ENCODE peak calls at places on chromosomes 6 and 20, in five cellular contexts. One of them, this sample, is unnamed.

GRCh38 chr20:32522775-32523612 is 62.1 kb downstream of the NOL4L start:
- ATAC-seq in activated CD8-positive, alpha-beta memory T cell treated with anti-CD3 and anti-CD28 coated beads, Interleukin-2, amount 10 ng/mL, durations not matched to agents 7 days and 5 days: no peak
- ATAC-seq in stimulated activated effector memory CD8-positive, alpha-beta T cell treated with anti-CD3 and anti-CD28 coated beads, Interleukin-12 subunit alpha, Interleukin-12 subunit beta, amount 100 ng/mL, for 72 hours: peak
- ATAC-seq in Right ventricle myocardium superior: no peak
- ATAC-seq in aorta: no peak
- ATAC-seq in this sample: no peak

GRCh38 chr6:63537959-63538300 is 34.4 kb upstream of the LOC128125822 start:
- ATAC-seq in Right ventricle myocardium superior: no peak
- ATAC-seq in activated CD8-positive, alpha-beta memory T cell treated with anti-CD3 and anti-CD28 coated beads, Interleukin-2, amount 10 ng/mL, durations not matched to agents 7 days and 5 days: no peak
- ATAC-seq in aorta: no peak
- ATAC-seq in stimulated activated effector memory CD8-positive, alpha-beta T cell treated with anti-CD3 and anti-CD28 coated beads, Interleukin-12 subunit alpha, Interleukin-12 subunit beta, amount 100 ng/mL, for 72 hours: no peak
- ATAC-seq in this sample: no peak

GRCh38 chr20:62500237-62500864 is 24.6 kb upstream of the GATA5 start:
- ATAC-seq in stimulated activated effector memory CD8-positive, alpha-beta T cell treated with anti-CD3 and anti-CD28 coated beads, Interleukin-12 subunit alpha, Interleukin-12 subunit beta, amount 100 ng/mL, for 72 hours: peak
- ATAC-seq in Right ventricle myocardium superior: peak
- ATAC-seq in activated CD8-positive, alpha-beta memory T cell treated with anti-CD3 and anti-CD28 coated beads, Interleukin-2, amount 10 ng/mL, durations not matched to agents 7 days and 5 days: peak
- ATAC-seq in aorta: peak
- ATAC-seq in this sample: peak

GRCh38 chr6:44050872-44051421 is 76.3 kb downstream of the MRPL14 start:
- ATAC-seq in activated CD8-positive, alpha-beta memory T cell treated with anti-CD3 and anti-CD28 coated beads, Interleukin-2, amount 10 ng/mL, durations not matched to agents 7 days and 5 days: no peak
- ATAC-seq in Right ventricle myocardium superior: peak
- ATAC-seq in stimulated activated effector memory CD8-positive, alpha-beta T cell treated with anti-CD3 and anti-CD28 coated beads, Interleukin-12 subunit alpha, Interleukin-12 subunit beta, amount 100 ng/mL, for 72 hours: no peak
- ATAC-seq in aorta: no peak
- ATAC-seq in this sample: peak

GRCh38 chr6:158431560-158431959 is 119.3 kb downstream of the TULP4 start:
- ATAC-seq in Right ventricle myocardium superior: no peak
- ATAC-seq in aorta: no peak
- ATAC-seq in activated CD8-positive, alpha-beta memory T cell treated with anti-CD3 and anti-CD28 coated beads, Interleukin-2, amount 10 ng/mL, durations not matched to agents 7 days and 5 days: no peak
- ATAC-seq in stimulated activated effector memory CD8-positive, alpha-beta T cell treated with anti-CD3 and anti-CD28 coated beads, Interleukin-12 subunit alpha, Interleukin-12 subunit beta, amount 100 ng/mL, for 72 hours: no peak
- ATAC-seq in this sample: no peak

GRCh38 chr20:50630578-50631263 is 60.6 kb downstream of the RIPOR3 start:
- ATAC-seq in Right ventricle myocardium superior: no peak
- ATAC-seq in stimulated activated effector memory CD8-positive, alpha-beta T cell treated with anti-CD3 and anti-CD28 coated beads, Interleukin-12 subunit alpha, Interleukin-12 subunit beta, amount 100 ng/mL, for 72 hours: no peak
- ATAC-seq in activated CD8-positive, alpha-beta memory T cell treated with anti-CD3 and anti-CD28 coated beads, Interleukin-2, amount 10 ng/mL, durations not matched to agents 7 days and 5 days: no peak
- ATAC-seq in aorta: no peak
- ATAC-seq in this sample: no peak

GRCh38 chr6:120675886-120676285 is 658.4 kb downstream of the TBC1D32 start:
- ATAC-seq in stimulated activated effector memory CD8-positive, alpha-beta T cell treated with anti-CD3 and anti-CD28 coated beads, Interleukin-12 subunit alpha, Interleukin-12 subunit beta, amount 100 ng/mL, for 72 hours: no peak
- ATAC-seq in aorta: no peak
- ATAC-seq in Right ventricle myocardium superior: no peak
- ATAC-seq in activated CD8-positive, alpha-beta memory T cell treated with anti-CD3 and anti-CD28 coated beads, Interleukin-2, amount 10 ng/mL, durations not matched to agents 7 days and 5 days: no peak
- ATAC-seq in this sample: no peak

GRCh38 chr20:8231038-8231437 is 99.0 kb downstream of the PLCB1 start:
- ATAC-seq in Right ventricle myocardium superior: no peak
- ATAC-seq in stimulated activated effector memory CD8-positive, alpha-beta T cell treated with anti-CD3 and anti-CD28 coated beads, Interleukin-12 subunit alpha, Interleukin-12 subunit beta, amount 100 ng/mL, for 72 hours: no peak
- ATAC-seq in activated CD8-positive, alpha-beta memory T cell treated with anti-CD3 and anti-CD28 coated beads, Interleukin-2, amount 10 ng/mL, durations not matched to agents 7 days and 5 days: no peak
- ATAC-seq in aorta: no peak
- ATAC-seq in this sample: no peak

GRCh38 chr6:154592199-154592860 is 81.8 kb upstream of the CNKSR3 start:
- ATAC-seq in stimulated activated effector memory CD8-positive, alpha-beta T cell treated with anti-CD3 and anti-CD28 coated beads, Interleukin-12 subunit alpha, Interleukin-12 subunit beta, amount 100 ng/mL, for 72 hours: no peak
- ATAC-seq in aorta: no peak
- ATAC-seq in Right ventricle myocardium superior: peak
- ATAC-seq in activated CD8-positive, alpha-beta memory T cell treated with anti-CD3 and anti-CD28 coated beads, Interleukin-2, amount 10 ng/mL, durations not matched to agents 7 days and 5 days: no peak
- ATAC-seq in this sample: no peak

GRCh38 chr6:25816252-25816651 is 15.6 kb downstream of the SLC17A1 start:
- ATAC-seq in Right ventricle myocardium superior: no peak
- ATAC-seq in activated CD8-positive, alpha-beta memory T cell treated with anti-CD3 and anti-CD28 coated beads, Interleukin-2, amount 10 ng/mL, durations not matched to agents 7 days and 5 days: no peak
- ATAC-seq in stimulated activated effector memory CD8-positive, alpha-beta T cell treated with anti-CD3 and anti-CD28 coated beads, Interleukin-12 subunit alpha, Interleukin-12 subunit beta, amount 100 ng/mL, for 72 hours: no peak
- ATAC-seq in aorta: no peak
- ATAC-seq in this sample: no peak

GRCh38 chr6:79570802-79571367 is 33.7 kb upstream of the LCA5 start:
- ATAC-seq in aorta: peak
- ATAC-seq in Right ventricle myocardium superior: peak
- ATAC-seq in stimulated activated effector memory CD8-positive, alpha-beta T cell treated with anti-CD3 and anti-CD28 coated beads, Interleukin-12 subunit alpha, Interleukin-12 subunit beta, amount 100 ng/mL, for 72 hours: no peak
- ATAC-seq in activated CD8-positive, alpha-beta memory T cell treated with anti-CD3 and anti-CD28 coated beads, Interleukin-2, amount 10 ng/mL, durations not matched to agents 7 days and 5 days: peak
- ATAC-seq in this sample: peak

GRCh38 chr6:16278750-16279149 is 40.4 kb downstream of the GMPR start:
- ATAC-seq in stimulated activated effector memory CD8-positive, alpha-beta T cell treated with anti-CD3 and anti-CD28 coated beads, Interleukin-12 subunit alpha, Interleukin-12 subunit beta, amount 100 ng/mL, for 72 hours: no peak
- ATAC-seq in aorta: no peak
- ATAC-seq in activated CD8-positive, alpha-beta memory T cell treated with anti-CD3 and anti-CD28 coated beads, Interleukin-2, amount 10 ng/mL, durations not matched to agents 7 days and 5 days: no peak
- ATAC-seq in Right ventricle myocardium superior: no peak
- ATAC-seq in this sample: no peak

GRCh38 chr20:17617868-17618672 is 48.2 kb downstream of the DSTN start:
- ATAC-seq in activated CD8-positive, alpha-beta memory T cell treated with anti-CD3 and anti-CD28 coated beads, Interleukin-2, amount 10 ng/mL, durations not matched to agents 7 days and 5 days: no peak
- ATAC-seq in stimulated activated effector memory CD8-positive, alpha-beta T cell treated with anti-CD3 and anti-CD28 coated beads, Interleukin-12 subunit alpha, Interleukin-12 subunit beta, amount 100 ng/mL, for 72 hours: no peak
- ATAC-seq in aorta: no peak
- ATAC-seq in Right ventricle myocardium superior: no peak
- ATAC-seq in this sample: no peak

GRCh38 chr20:19540401-19540800 is 217.7 kb upstream of the RIN2 start:
- ATAC-seq in stimulated activated effector memory CD8-positive, alpha-beta T cell treated with anti-CD3 and anti-CD28 coated beads, Interleukin-12 subunit alpha, Interleukin-12 subunit beta, amount 100 ng/mL, for 72 hours: peak
- ATAC-seq in Right ventricle myocardium superior: no peak
- ATAC-seq in aorta: no peak
- ATAC-seq in activated CD8-positive, alpha-beta memory T cell treated with anti-CD3 and anti-CD28 coated beads, Interleukin-2, amount 10 ng/mL, durations not matched to agents 7 days and 5 days: no peak
- ATAC-seq in this sample: no peak

GRCh38 chr20:47150403-47151152 is 205.9 kb downstream of the ZMYND8 start:
- ATAC-seq in stimulated activated effector memory CD8-positive, alpha-beta T cell treated with anti-CD3 and anti-CD28 coated beads, Interleukin-12 subunit alpha, Interleukin-12 subunit beta, amount 100 ng/mL, for 72 hours: peak
- ATAC-seq in activated CD8-positive, alpha-beta memory T cell treated with anti-CD3 and anti-CD28 coated beads, Interleukin-2, amount 10 ng/mL, durations not matched to agents 7 days and 5 days: peak
- ATAC-seq in aorta: peak
- ATAC-seq in Right ventricle myocardium superior: peak
- ATAC-seq in this sample: peak

GRCh38 chr6:43951756-43952675 is 175.2 kb downstream of the MRPL14 start:
- ATAC-seq in aorta: no peak
- ATAC-seq in stimulated activated effector memory CD8-positive, alpha-beta T cell treated with anti-CD3 and anti-CD28 coated beads, Interleukin-12 subunit alpha, Interleukin-12 subunit beta, amount 100 ng/mL, for 72 hours: peak
- ATAC-seq in Right ventricle myocardium superior: no peak
- ATAC-seq in activated CD8-positive, alpha-beta memory T cell treated with anti-CD3 and anti-CD28 coated beads, Interleukin-2, amount 10 ng/mL, durations not matched to agents 7 days and 5 days: no peak
- ATAC-seq in this sample: peak

GRCh38 chr6:45946352-45946751 is 69.3 kb downstream of the CLIC5 start:
- ATAC-seq in stimulated activated effector memory CD8-positive, alpha-beta T cell treated with anti-CD3 and anti-CD28 coated beads, Interleukin-12 subunit alpha, Interleukin-12 subunit beta, amount 100 ng/mL, for 72 hours: no peak
- ATAC-seq in aorta: peak
- ATAC-seq in activated CD8-positive, alpha-beta memory T cell treated with anti-CD3 and anti-CD28 coated beads, Interleukin-2, amount 10 ng/mL, durations not matched to agents 7 days and 5 days: no peak
- ATAC-seq in Right ventricle myocardium superior: peak
- ATAC-seq in this sample: peak

GRCh38 chr20:37185681-37186080 is 6.3 kb upstream of the MROH8 start:
- ATAC-seq in stimulated activated effector memory CD8-positive, alpha-beta T cell treated with anti-CD3 and anti-CD28 coated beads, Interleukin-12 subunit alpha, Interleukin-12 subunit beta, amount 100 ng/mL, for 72 hours: no peak
- ATAC-seq in activated CD8-positive, alpha-beta memory T cell treated with anti-CD3 and anti-CD28 coated beads, Interleukin-2, amount 10 ng/mL, durations not matched to agents 7 days and 5 days: no peak
- ATAC-seq in aorta: no peak
- ATAC-seq in Right ventricle myocardium superior: peak
- ATAC-seq in this sample: no peak

GRCh38 chr20:45368221-45368980 is 5.4 kb downstream of the SYS1 start:
- ATAC-seq in Right ventricle myocardium superior: no peak
- ATAC-seq in stimulated activated effector memory CD8-positive, alpha-beta T cell treated with anti-CD3 and anti-CD28 coated beads, Interleukin-12 subunit alpha, Interleukin-12 subunit beta, amount 100 ng/mL, for 72 hours: peak
- ATAC-seq in aorta: no peak
- ATAC-seq in activated CD8-positive, alpha-beta memory T cell treated with anti-CD3 and anti-CD28 coated beads, Interleukin-2, amount 10 ng/mL, durations not matched to agents 7 days and 5 days: peak
- ATAC-seq in this sample: no peak

GRCh38 chr20:62104234-62104789 is 18.0 kb upstream of the LSM14B start:
- ATAC-seq in activated CD8-positive, alpha-beta memory T cell treated with anti-CD3 and anti-CD28 coated beads, Interleukin-2, amount 10 ng/mL, durations not matched to agents 7 days and 5 days: no peak
- ATAC-seq in Right ventricle myocardium superior: no peak
- ATAC-seq in aorta: no peak
- ATAC-seq in stimulated activated effector memory CD8-positive, alpha-beta T cell treated with anti-CD3 and anti-CD28 coated beads, Interleukin-12 subunit alpha, Interleukin-12 subunit beta, amount 100 ng/mL, for 72 hours: no peak
- ATAC-seq in this sample: no peak

GRCh38 chr6:169858935-169859351 is 107.5 kb downstream of the ERMARD start:
- ATAC-seq in Right ventricle myocardium superior: no peak
- ATAC-seq in activated CD8-positive, alpha-beta memory T cell treated with anti-CD3 and anti-CD28 coated beads, Interleukin-2, amount 10 ng/mL, durations not matched to agents 7 days and 5 days: no peak
- ATAC-seq in stimulated activated effector memory CD8-positive, alpha-beta T cell treated with anti-CD3 and anti-CD28 coated beads, Interleukin-12 subunit alpha, Interleukin-12 subunit beta, amount 100 ng/mL, for 72 hours: no peak
- ATAC-seq in aorta: no peak
- ATAC-seq in this sample: no peak

GRCh38 chr6:111038534-111039252 is 48.6 kb upstream of the SLC16A10 start:
- ATAC-seq in stimulated activated effector memory CD8-positive, alpha-beta T cell treated with anti-CD3 and anti-CD28 coated beads, Interleukin-12 subunit alpha, Interleukin-12 subunit beta, amount 100 ng/mL, for 72 hours: peak
- ATAC-seq in activated CD8-positive, alpha-beta memory T cell treated with anti-CD3 and anti-CD28 coated beads, Interleukin-2, amount 10 ng/mL, durations not matched to agents 7 days and 5 days: peak
- ATAC-seq in aorta: no peak
- ATAC-seq in Right ventricle myocardium superior: no peak
- ATAC-seq in this sample: no peak

GRCh38 chr20:18665135-18665534 is 77.3 kb downstream of the DTD1 start:
- ATAC-seq in Right ventricle myocardium superior: no peak
- ATAC-seq in activated CD8-positive, alpha-beta memory T cell treated with anti-CD3 and anti-CD28 coated beads, Interleukin-2, amount 10 ng/mL, durations not matched to agents 7 days and 5 days: no peak
- ATAC-seq in aorta: no peak
- ATAC-seq in stimulated activated effector memory CD8-positive, alpha-beta T cell treated with anti-CD3 and anti-CD28 coated beads, Interleukin-12 subunit alpha, Interleukin-12 subunit beta, amount 100 ng/mL, for 72 hours: no peak
- ATAC-seq in this sample: no peak

GRCh38 chr6:80105972-80106417 is 476 bp upstream of the BCKDHB start:
- ATAC-seq in activated CD8-positive, alpha-beta memory T cell treated with anti-CD3 and anti-CD28 coated beads, Interleukin-2, amount 10 ng/mL, durations not matched to agents 7 days and 5 days: no peak
- ATAC-seq in stimulated activated effector memory CD8-positive, alpha-beta T cell treated with anti-CD3 and anti-CD28 coated beads, Interleukin-12 subunit alpha, Interleukin-12 subunit beta, amount 100 ng/mL, for 72 hours: peak
- ATAC-seq in Right ventricle myocardium superior: peak
- ATAC-seq in aorta: no peak
- ATAC-seq in this sample: no peak

This sample was measured in SK-N-SH treated with all-trans-retinoic acid at 6 μM for 48 hours.